ENCODE peak calls at places on chromosome 13, in six cellular contexts. K is fibroblast of lung, L is colonic mucosa, H is endothelial cell of umbilical vein, M is lower leg skin, B is A549. T is an unnamed sample.

GRCh38 chr13:112756511-112756966 is 66.7 kb downstream of the ATP11A start:
- DNase-seq in B (no peak), K (no peak), M (no peak), H (no peak), L (no peak), T (no peak)

GRCh38 chr13:51070005-51070649 is 40.9 kb downstream of the C13orf42 start:
- DNase-seq in H (peak; percentile 76), B (peak; percentile 66), K (peak; percentile 60), L (peak; percentile 78), M (peak; percentile 95), T (peak; percentile 33)

GRCh38 chr13:28464861-28465260 is 30.1 kb downstream of the FLT1 start:
- DNase-seq in K (no peak), H (peak; percentile 85), L (no peak), M (no peak), B (no peak), T (no peak)

GRCh38 chr13:41962994-41963393 is 2.1 kb upstream of the VWA8 start:
- DNase-seq in B (no peak), H (no peak), L (no peak), K (no peak), M (no peak), T (no peak)

GRCh38 chr13:48126944-48127814 is 32.3 kb upstream of the MED4 start:
- DNase-seq in K (peak; percentile 55), L (peak; percentile 33), H (peak; percentile 66), B (peak; percentile 57), M (no peak), T (peak; percentile 32)

GRCh38 chr13:48531416-48532145 is 1.3 kb downstream of the RCBTB2 start:
- DNase-seq in B (no peak), K (no peak), M (no peak), H (no peak), L (peak; percentile 29), T (no peak)

GRCh38 chr13:43014162-43014561 is 9.2 kb upstream of the DNAJC15 start:
- DNase-seq in H (no peak), L (no peak), M (no peak), B (no peak), K (no peak), T (no peak)

GRCh38 chr13:26977541-26977940 is 194.1 kb downstream of the USP12 start:
- DNase-seq in M (no peak), B (no peak), H (no peak), K (peak; percentile 71), L (no peak), T (no peak)

GRCh38 chr13:48731957-48732569 is 78.3 kb downstream of the CYSLTR2 start:
- DNase-seq in B (peak; percentile 25), M (no peak), L (peak; percentile 56), K (no peak), H (peak; percentile 59), T (no peak)

GRCh38 chr13:41709511-41709910 is 251.4 kb downstream of the VWA8 start:
- DNase-seq in B (no peak), H (no peak), M (no peak), K (no peak), L (no peak), T (no peak)

GRCh38 chr13:20714563-20715339 is 11.3 kb downstream of the IL17D start:
- DNase-seq in L (no peak), M (no peak), B (no peak), K (peak; percentile 82), H (peak; percentile 91), T (no peak)

GRCh38 chr13:67119481-67119883 is 110.7 kb downstream of the PCDH9 start:
- DNase-seq in K (peak; percentile 96), L (no peak), B (peak; percentile 91), H (peak; percentile 90), M (no peak), T (no peak)

GRCh38 chr13:96575423-96576320 is 418.6 kb downstream of the OXGR1 start:
- DNase-seq in L (no peak), B (no peak), M (peak; percentile 88), K (no peak), H (no peak), T (no peak)

GRCh38 chr13:111567637-111568036 is 247.2 kb downstream of the TEX29 start:
- DNase-seq in K (no peak), L (no peak), M (no peak), B (no peak), H (no peak), T (no peak)

GRCh38 chr13:40064723-40065122 is 409.3 kb downstream of the COG6 start:
- DNase-seq in M (no peak), L (no peak), H (peak; percentile 57), B (peak; percentile 25), K (peak; percentile 83), T (no peak)

GRCh38 chr13:45807520-45808099 is 43.9 kb downstream of the SIAH3 start:
- DNase-seq in H (peak; percentile 63), K (peak; percentile 42), L (no peak), B (peak; percentile 33), M (no peak), T (peak; percentile 31)

GRCh38 chr13:36130542-36131214 is 504 bp downstream of the DCLK1 start:
- DNase-seq in M (no peak), H (no peak), L (no peak), K (no peak), B (no peak), T (no peak)

GRCh38 chr13:39484506-39485313 is 118.3 kb downstream of the LHFPL6 start:
- DNase-seq in K (peak; percentile 84), H (peak; percentile 38), M (no peak), B (no peak), L (no peak), T (no peak)

GRCh38 chr13:40635315-40635995 is 31.0 kb downstream of the FOXO1 start:
- DNase-seq in H (no peak), M (no peak), L (no peak), B (no peak), K (no peak), T (no peak)

GRCh38 chr13:37878496-37878895 is 8.9 kb upstream of the TRPC4 start:
- DNase-seq in B (no peak), K (peak; percentile 31), H (no peak), L (no peak), M (no peak), T (no peak)

GRCh38 chr13:51542358-51542972 is 41.8 kb upstream of the WDFY2 start:
- DNase-seq in K (no peak), B (peak; percentile 33), H (no peak), M (no peak), L (no peak), T (no peak)

GRCh38 chr13:69706807-69707206 is 400.8 kb upstream of the ATXN8OS start:
- DNase-seq in K (no peak), B (no peak), M (no peak), L (no peak), H (no peak), T (no peak)

GRCh38 chr13:18739310-18739709 is 442.3 kb downstream of the TUBA3C start:
- DNase-seq in H (no peak), K (no peak), L (no peak), B (no peak), M (no peak), T (no peak)

GRCh38 chr13:50915562-50915961 is 6.0 kb downstream of the RNASEH2B start:
- DNase-seq in B (no peak), L (no peak), H (no peak), K (no peak), M (no peak), T (no peak)

GRCh38 chr13:90526711-90527110 is 820.8 kb upstream of the MIR17HG start:
- DNase-seq in L (no peak), B (no peak), H (no peak), M (no peak), K (no peak), T (no peak)

GRCh38 chr13:49836516-49836915 is 44.0 kb upstream of the KPNA3 start:
- DNase-seq in K (no peak), M (no peak), H (no peak), B (no peak), L (no peak), T (no peak)

GRCh38 chr13:22040810-22041364 is 370.0 kb downstream of the FGF9 start:
- DNase-seq in L (no peak), B (peak; percentile 78), K (no peak), M (no peak), H (no peak), T (no peak)
- H3K4me3 ChIP-seq in L (peak overlapping the region; percentile 9), B (peak overlapping the region; percentile 42), K (no peak overlapping the region), M (no peak overlapping the region), H (no peak overlapping the region), T (no peak overlapping the region)

DNA sequence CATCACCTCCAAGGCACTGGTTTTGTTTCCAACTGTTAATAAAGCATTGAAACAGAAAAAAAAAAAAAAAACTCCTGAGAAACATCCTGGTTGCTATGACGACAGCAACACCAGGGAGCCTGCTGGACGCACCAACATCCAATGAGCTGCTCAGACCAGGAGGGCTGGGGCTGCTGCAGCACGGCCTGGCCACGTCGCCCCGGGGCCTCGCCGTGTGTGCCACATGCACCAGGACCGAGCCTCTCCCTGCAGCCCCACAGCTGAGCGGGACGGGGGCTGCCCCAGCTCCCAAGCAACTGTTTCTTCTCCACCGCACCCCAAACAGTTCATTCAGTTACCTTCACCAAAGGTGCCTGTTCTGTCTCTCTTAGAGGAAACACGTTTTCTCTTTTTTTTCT is 54.5 kb downstream of the RASA3 start:
- DNase-seq in H (no peak), M (peak; percentile 68), B (no peak), L (no peak), K (peak; percentile 83), T (no peak)
- H3K4me3 ChIP-seq in H (no peak overlapping the region), M (no peak overlapping the region), B (no peak overlapping the region), L (no peak overlapping the region), K (no peak overlapping the region), T (no peak overlapping the region)

DNA sequence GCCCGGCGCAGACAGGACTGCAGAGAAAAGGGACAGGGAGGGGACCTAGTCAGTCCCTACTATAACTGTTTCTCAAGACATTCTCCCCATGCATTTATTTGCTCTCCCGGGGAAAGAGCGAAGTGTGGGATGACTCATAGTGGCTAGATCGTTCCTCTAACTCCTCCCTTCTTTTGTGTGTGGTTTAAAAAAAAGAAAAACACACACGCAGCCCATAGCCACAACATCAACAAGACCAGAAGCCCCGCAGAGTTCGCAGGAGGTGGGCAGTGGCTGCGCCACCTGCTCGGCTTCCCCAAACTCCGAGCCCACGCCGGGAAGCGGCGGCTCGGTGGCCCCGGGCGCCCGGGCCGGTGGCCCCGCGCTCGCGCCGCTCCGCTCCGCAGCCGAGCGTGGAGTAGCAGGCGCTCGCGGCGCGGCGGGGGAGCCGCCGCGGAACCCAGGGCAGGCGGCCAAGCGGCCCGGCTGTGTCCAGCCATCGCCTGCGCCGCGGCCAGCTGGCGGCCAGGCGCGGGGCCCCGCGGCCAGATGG is 698 bp downstream of the TMTC4 start:
- DNase-seq in M (no peak), L (peak; percentile 64), H (peak; percentile 91), K (peak; percentile 89), B (peak; percentile 61), T (no peak)
- H3K4me3 ChIP-seq in M (no peak overlapping the region), L (peak overlapping the region; percentile 45), H (peak overlapping the region; percentile 22), K (peak overlapping the region; percentile 11), B (peak overlapping the region; percentile 73), T (peak overlapping the region; percentile 63)

GRCh38 chr13:87677043-87677333 is 5.8 kb downstream of the SLITRK5 start:
- DNase-seq in L (no peak), H (no peak), K (no peak), M (peak; percentile 73), B (no peak), T (no peak)

GRCh38 chr13:87678353-87678752 is 7.2 kb downstream of the SLITRK5 start:
- DNase-seq in L (no peak), B (no peak), K (no peak), H (no peak), M (no peak), T (no peak)

GRCh38 chr13:87676254-87677042 is 5.3 kb downstream of the SLITRK5 start:
- DNase-seq in L (no peak), H (no peak), B (no peak), M (no peak), K (no peak), T (no peak)

GRCh38 chr13:87675851-87676250 is 4.7 kb downstream of the SLITRK5 start:
- DNase-seq in K (no peak), H (no peak), M (no peak), B (no peak), L (no peak), T (no peak)

GRCh38 chr13:87677334-87678234 is 6.4 kb downstream of the SLITRK5 start:
- DNase-seq in K (no peak), H (no peak), B (no peak), L (no peak), M (peak; percentile 80), T (no peak)
- H3K4me3 ChIP-seq in K (no peak overlapping the region), H (peak overlapping the region; percentile 18), B (peak overlapping the region; percentile 57), L (peak overlapping the region; percentile 26), M (peak overlapping the region; percentile 29), T (peak overlapping the region; percentile 43)

T was measured in LNCaP clone FGC.